ENCODE peak calls at places on chromosomes 5 and 9, in four cellular contexts. One of them, this sample, is unnamed.

GRCh38 chr5:78738693-78739300 is 90.2 kb upstream of the LHFPL2 start:
- DNase-seq in neural progenitor cell: no peak
- DNase-seq in HCT116: no peak
- DNase-seq in GM23338: no peak
- DNase-seq in this sample: no peak

GRCh38 chr5:180070726-180071417 is 687 bp downstream of the RNF130 start:
- DNase-seq in GM23338: peak; percentile 56
- DNase-seq in HCT116: no peak
- DNase-seq in neural progenitor cell: peak; percentile 54
- DNase-seq in this sample: no peak

GRCh38 chr9:121819511-121820231 is 168.2 kb downstream of the DAB2IP start:
- DNase-seq in HCT116: no peak
- DNase-seq in neural progenitor cell: peak; percentile 75
- DNase-seq in GM23338: peak; percentile 62
- DNase-seq in this sample: no peak

GRCh38 chr5:123505633-123506032 is 6.3 kb upstream of the CSNK1G3 start:
- DNase-seq in neural progenitor cell: peak; percentile 35
- DNase-seq in GM23338: no peak
- DNase-seq in HCT116: no peak
- DNase-seq in this sample: no peak

GRCh38 chr5:145661737-145662530 is 173.2 kb downstream of the PRELID2 start:
- DNase-seq in neural progenitor cell: no peak
- DNase-seq in HCT116: no peak
- DNase-seq in GM23338: no peak
- DNase-seq in this sample: no peak

GRCh38 chr9:38733503-38733902 is 13.6 kb upstream of the FAM240B start:
- DNase-seq in neural progenitor cell: no peak
- DNase-seq in HCT116: no peak
- DNase-seq in GM23338: no peak
- DNase-seq in this sample: no peak

GRCh38 chr5:192970-193831 is 1.9 kb downstream of the LRRC14B start:
- DNase-seq in GM23338: no peak
- DNase-seq in HCT116: no peak
- DNase-seq in neural progenitor cell: no peak
- DNase-seq in this sample: no peak

GRCh38 chr9:133199648-133200321 is 9.3 kb downstream of the OBP2B start:
- DNase-seq in GM23338: peak; percentile 80
- DNase-seq in neural progenitor cell: no peak
- DNase-seq in HCT116: no peak
- DNase-seq in this sample: no peak

GRCh38 chr5:153276151-153276550 is 214.3 kb upstream of the GRIA1 start:
- DNase-seq in HCT116: no peak
- DNase-seq in neural progenitor cell: peak; percentile 82
- DNase-seq in GM23338: peak; percentile 83
- DNase-seq in this sample: peak; percentile 37

GRCh38 chr9:81534138-81534865 is 155.0 kb downstream of the TLE1 start:
- DNase-seq in GM23338: no peak
- DNase-seq in HCT116: no peak
- DNase-seq in neural progenitor cell: peak; percentile 17
- DNase-seq in this sample: no peak

GRCh38 chr9:84851935-84852585 is 182.5 kb downstream of the NTRK2 start:
- DNase-seq in HCT116: peak; percentile 68
- DNase-seq in neural progenitor cell: peak; percentile 87
- DNase-seq in GM23338: peak; percentile 71
- DNase-seq in this sample: no peak

GRCh38 chr5:98573834-98574233 is 199.6 kb upstream of the RGMB start:
- DNase-seq in neural progenitor cell: no peak
- DNase-seq in HCT116: no peak
- DNase-seq in GM23338: no peak
- DNase-seq in this sample: no peak
- H3K4me2 ChIP-seq in neural progenitor cell: no peak overlapping the region
- H3K4me2 ChIP-seq in HCT116: no peak overlapping the region
- H3K4me2 ChIP-seq in GM23338: no peak overlapping the region
- H3K4me2 ChIP-seq in this sample: no peak overlapping the region

DNA sequence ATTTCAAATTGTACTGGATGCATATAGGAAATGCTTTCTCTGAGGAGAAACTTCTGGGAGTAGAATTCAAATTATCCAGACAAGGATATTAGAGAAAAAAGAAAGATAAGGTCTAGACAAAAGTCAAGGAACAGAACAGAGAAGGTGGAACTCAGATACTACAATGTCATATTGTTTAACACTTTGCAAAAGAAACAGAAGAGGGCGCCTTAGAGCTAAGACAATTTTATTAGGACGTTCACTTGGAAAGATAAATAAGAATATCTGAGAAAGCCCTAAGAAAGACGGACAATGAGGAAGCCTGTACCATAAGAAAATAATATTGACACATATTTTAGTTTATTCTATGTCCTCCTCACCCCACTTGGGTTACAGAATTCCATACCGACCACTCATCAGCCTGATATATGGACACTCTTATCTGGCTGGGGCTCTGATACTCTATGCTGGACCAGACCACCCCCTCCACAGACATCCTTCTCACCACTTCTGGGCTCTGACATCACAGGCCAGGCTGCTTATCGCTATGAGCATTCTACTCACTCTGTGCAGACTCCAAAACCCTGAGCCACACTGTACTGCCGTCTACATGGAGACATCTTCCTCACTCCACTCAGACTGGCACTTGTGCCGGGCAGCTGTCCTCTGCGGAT is 9.1 kb upstream of the AK3 start:
- DNase-seq in GM23338: peak; percentile 71
- DNase-seq in neural progenitor cell: peak; percentile 55
- DNase-seq in HCT116: no peak
- DNase-seq in this sample: peak; percentile 56
- TF ChIP-seq EZH2phosphoT487 in GM23338: no peak
- TF ChIP-seq EZH2phosphoT487 in neural progenitor cell: no peak
- TF ChIP-seq EZH2phosphoT487 in HCT116: no peak
- TF ChIP-seq EZH2phosphoT487 in this sample: no peak

GRCh38 chr9:136997355-136997754 is 987 bp upstream of the CLIC3 start:
- DNase-seq in HCT116: no peak
- DNase-seq in neural progenitor cell: no peak
- DNase-seq in GM23338: no peak
- DNase-seq in this sample: no peak
- H3K27ac ChIP-seq in HCT116: peak overlapping the region; percentile 95
- H3K27ac ChIP-seq in neural progenitor cell: no peak overlapping the region
- H3K27ac ChIP-seq in GM23338: no peak overlapping the region
- H3K27ac ChIP-seq in this sample: no peak overlapping the region

GRCh38 chr5:92741906-92742305 is 839.1 kb downstream of the NR2F1-AS1 start:
- DNase-seq in HCT116: no peak
- DNase-seq in neural progenitor cell: no peak
- DNase-seq in GM23338: no peak
- DNase-seq in this sample: no peak
- H3K4me2 ChIP-seq in HCT116: no peak overlapping the region
- H3K4me2 ChIP-seq in neural progenitor cell: no peak overlapping the region
- H3K4me2 ChIP-seq in GM23338: no peak overlapping the region
- H3K4me2 ChIP-seq in this sample: no peak overlapping the region

DNA sequence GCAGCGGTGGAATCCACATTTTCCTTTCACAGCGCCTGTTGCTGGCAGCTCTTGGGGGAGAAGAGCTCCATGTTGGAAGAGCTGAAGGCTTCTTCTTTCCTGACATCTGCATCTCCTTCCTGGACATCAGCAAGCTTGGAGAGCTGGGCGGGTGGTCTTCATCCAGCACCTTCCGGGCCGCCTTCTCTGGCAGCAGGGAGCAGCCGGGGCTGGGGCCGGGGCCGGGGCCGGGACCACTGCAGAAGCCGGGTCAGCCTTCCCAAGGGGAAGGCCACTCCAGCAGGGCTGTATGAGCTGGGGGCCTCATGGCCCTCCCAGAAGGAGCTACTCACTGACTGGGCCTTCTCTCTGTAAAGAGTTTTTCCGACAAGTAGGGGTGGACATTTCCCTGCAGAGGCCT is 787.5 kb downstream of the TLE4 start:
- DNase-seq in GM23338: no peak
- DNase-seq in neural progenitor cell: no peak
- DNase-seq in HCT116: no peak
- DNase-seq in this sample: no peak
- TF ChIP-seq EZH2phosphoT487 in GM23338: no peak
- TF ChIP-seq EZH2phosphoT487 in neural progenitor cell: no peak
- TF ChIP-seq EZH2phosphoT487 in HCT116: no peak
- TF ChIP-seq EZH2phosphoT487 in this sample: no peak

GRCh38 chr9:125470767-125471580 is 209.3 kb downstream of the GAPVD1 start:
- DNase-seq in GM23338: no peak
- DNase-seq in neural progenitor cell: no peak
- DNase-seq in HCT116: no peak
- DNase-seq in this sample: no peak

GRCh38 chr9:125472926-125473701 is 211.5 kb downstream of the GAPVD1 start:
- DNase-seq in HCT116: no peak
- DNase-seq in GM23338: peak; percentile 56
- DNase-seq in neural progenitor cell: peak; percentile 51
- DNase-seq in this sample: no peak

GRCh38 chr9:125468646-125469045 is 207.0 kb downstream of the GAPVD1 start:
- DNase-seq in neural progenitor cell: no peak
- DNase-seq in HCT116: no peak
- DNase-seq in GM23338: no peak
- DNase-seq in this sample: no peak

GRCh38 chr9:125475385-125475784 is 213.8 kb downstream of the GAPVD1 start:
- DNase-seq in HCT116: no peak
- DNase-seq in neural progenitor cell: no peak
- DNase-seq in GM23338: no peak
- DNase-seq in this sample: no peak

DNA sequence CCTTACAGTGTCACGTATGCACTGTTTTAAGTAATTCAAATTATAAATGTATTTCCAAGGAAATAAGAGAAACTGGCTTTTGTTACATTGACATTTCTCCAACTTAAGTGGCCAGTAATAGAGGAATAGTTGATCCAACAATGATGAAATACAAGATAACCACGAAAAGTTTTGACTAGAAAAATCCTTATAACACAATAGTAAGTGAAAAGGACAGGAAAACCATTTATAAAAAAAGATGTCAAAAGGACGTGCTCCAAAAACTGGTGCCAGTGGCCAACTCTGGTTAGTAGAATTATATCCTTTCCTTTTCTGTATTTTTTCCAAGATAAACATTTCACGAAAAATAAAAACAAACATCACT is 210.9 kb downstream of the GAPVD1 start:
- DNase-seq in HCT116: no peak
- DNase-seq in GM23338: no peak
- DNase-seq in neural progenitor cell: no peak
- DNase-seq in this sample: no peak
- H3K27ac ChIP-seq in HCT116: no peak overlapping the region
- H3K27ac ChIP-seq in GM23338: no peak overlapping the region
- H3K27ac ChIP-seq in neural progenitor cell: no peak overlapping the region
- H3K27ac ChIP-seq in this sample: no peak overlapping the region

GRCh38 chr5:115179068-115179958 is 9.6 kb upstream of the TRIM36 start:
- DNase-seq in HCT116: no peak
- DNase-seq in GM23338: peak; percentile 69
- DNase-seq in neural progenitor cell: peak; percentile 77
- DNase-seq in this sample: no peak
- H3K4me2 ChIP-seq in HCT116: no peak overlapping the region
- H3K4me2 ChIP-seq in GM23338: peak overlapping the region; percentile 96
- H3K4me2 ChIP-seq in neural progenitor cell: peak overlapping the region; percentile 83
- H3K4me2 ChIP-seq in this sample: peak overlapping the region; percentile 82